ENCODE peak calls at places on chromosomes 16 and 17, in five cellular contexts. H is cardiac muscle cell, V is A549, L is fibroblast of lung, T is MM.1S. Z is an unnamed sample.

GRCh38 chr16:19138601-19139000 is 24.8 kb downstream of the ITPRIPL2 start:
- DNase-seq in V (peak; percentile 60), T (no peak), H (peak; percentile 71), L (peak; percentile 38), Z (no peak)

GRCh38 chr16:65782537-65783290 is 583.8 kb upstream of the CDH5 start:
- DNase-seq in H (peak; percentile 90), V (no peak), L (peak; percentile 95), T (no peak), Z (peak; percentile 56)

GRCh38 chr16:10754941-10755340 is 11.3 kb downstream of the NUBP1 start:
- DNase-seq in H (peak; percentile 17), T (no peak), L (peak; percentile 80), V (no peak), Z (no peak)

GRCh38 chr17:67021196-67021595 is 23.2 kb upstream of the CACNG1 start:
- DNase-seq in L (no peak), V (no peak), T (no peak), H (no peak), Z (no peak)

GRCh38 chr16:55239723-55240122 is 84.3 kb upstream of the IRX6 start:
- DNase-seq in V (no peak), T (no peak), H (no peak), L (no peak), Z (no peak)

GRCh38 chr16:2726923-2727322 is 6.9 kb upstream of the PRSS27 start:
- DNase-seq in L (no peak), T (no peak), V (no peak), H (no peak), Z (no peak)

GRCh38 chr16:55386534-55387296 is 62.7 kb downstream of the IRX6 start:
- DNase-seq in T (no peak), L (no peak), H (no peak), V (no peak), Z (no peak)

GRCh38 chr17:44794699-44795413 is 35.2 kb downstream of the GJC1 start:
- DNase-seq in H (peak; percentile 64), L (peak; percentile 96), V (peak; percentile 56), T (no peak), Z (peak; percentile 71)

GRCh38 chr17:60161598-60162330 is 12.0 kb downstream of the CA4 start:
- DNase-seq in T (no peak), L (no peak), H (no peak), V (no peak), Z (no peak)

GRCh38 chr17:80499961-80500665 is 23.7 kb upstream of the NPTX1 start:
- DNase-seq in V (no peak), L (no peak), H (no peak), T (no peak), Z (no peak)

GRCh38 chr17:7889166-7889584 is 586 bp downstream of the CHD3 start:
- DNase-seq in L (peak; percentile 83), T (no peak), V (peak; percentile 98), H (peak; percentile 97), Z (no peak)

GRCh38 chr16:7628981-7629380 is 296.3 kb downstream of the RBFOX1 start:
- DNase-seq in V (no peak), T (no peak), L (no peak), H (no peak), Z (no peak)

GRCh38 chr17:16214190-16215001 is 938 bp downstream of the NCOR1 start:
- DNase-seq in V (no peak), T (no peak), L (peak; percentile 25), H (no peak), Z (no peak)

GRCh38 chr16:3979070-3979469 is 98.6 kb upstream of the CREBBP start:
- DNase-seq in L (no peak), V (no peak), H (no peak), T (no peak), Z (no peak)

GRCh38 chr17:62045109-62045508 is 20.0 kb downstream of the MED13 start:
- DNase-seq in T (no peak), L (no peak), V (no peak), H (no peak), Z (no peak)

GRCh38 chr17:74296548-74296936 is 22.5 kb downstream of the DNAI2 start:
- DNase-seq in H (peak; percentile 85), T (peak; percentile 26), V (peak; percentile 60), L (peak; percentile 67), Z (no peak)

GRCh38 chr17:45021607-45022287 is 29.7 kb downstream of the DCAKD start:
- DNase-seq in V (peak; percentile 93), H (peak; percentile 73), T (peak; percentile 68), L (peak; percentile 53), Z (no peak)

GRCh38 chr16:68401871-68402747 is 46.2 kb downstream of the SMPD3 start:
- DNase-seq in T (no peak), V (no peak), H (peak; percentile 20), L (peak; percentile 85), Z (peak; percentile 7)

GRCh38 chr16:81585785-81586184 is 141.2 kb downstream of the CMIP start:
- DNase-seq in V (no peak), T (no peak), H (no peak), L (no peak), Z (no peak)

GRCh38 chr17:51287412-51287811 is 27.1 kb downstream of the UTP18 start:
- DNase-seq in H (no peak), T (no peak), V (no peak), L (no peak), Z (no peak)

GRCh38 chr16:84485255-84486010 is 19.0 kb downstream of the MEAK7 start:
- DNase-seq in V (no peak), L (no peak), H (no peak), T (no peak), Z (no peak)

GRCh38 chr16:84482951-84483881 is 21.2 kb downstream of the MEAK7 start:
- DNase-seq in V (no peak), H (no peak), L (no peak), T (no peak), Z (no peak)

GRCh38 chr16:84483882-84484565 is 20.4 kb downstream of the MEAK7 start:
- DNase-seq in V (no peak), L (no peak), H (no peak), T (no peak), Z (no peak)

GRCh38 chr16:84486126-84486525 is 18.3 kb downstream of the MEAK7 start:
- DNase-seq in T (no peak), L (no peak), V (no peak), H (no peak), Z (no peak)

DNA sequence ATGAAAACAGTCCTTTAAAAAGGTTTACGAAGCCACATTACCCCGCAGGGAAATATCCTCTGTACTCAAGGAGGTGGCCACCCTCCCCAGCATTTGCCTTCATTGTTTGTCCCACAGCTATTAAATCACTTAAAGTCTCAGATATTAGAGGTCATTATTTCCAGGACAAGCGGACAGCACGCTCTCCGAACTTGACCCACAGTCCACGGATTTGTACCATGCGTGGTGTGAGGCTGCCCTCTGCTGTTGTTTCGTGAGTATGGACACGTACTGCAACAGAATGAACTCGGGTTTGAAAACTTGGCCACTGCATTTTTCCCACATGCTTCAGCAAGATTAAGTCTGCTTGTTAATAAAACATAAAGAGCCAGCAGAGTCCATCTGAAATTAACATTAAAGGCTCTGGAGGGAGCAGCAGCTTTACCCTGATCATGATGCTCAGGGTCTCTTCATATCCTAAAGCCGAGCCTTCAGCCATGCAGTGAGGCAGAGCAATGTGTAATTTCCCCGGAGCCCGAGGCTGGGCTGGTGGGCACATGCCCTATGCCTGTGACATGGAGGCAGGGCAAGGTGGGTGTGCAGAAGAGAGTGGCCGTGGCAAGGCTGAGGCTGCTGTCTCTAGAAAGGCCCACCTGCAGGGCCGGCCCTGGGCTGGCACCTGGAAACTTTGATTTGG is 19.7 kb downstream of the MEAK7 start:
- DNase-seq in H (peak; percentile 78), V (peak; percentile 47), L (peak; percentile 41), T (peak; percentile 8), Z (no peak)
- TF ChIP-seq CTCF in H (peak; percentile 83), V (peak; percentile 85), L (peak; percentile 84), T (peak; percentile 45), Z (peak; percentile 67)

GRCh38 chr17:600576-601301 is 113.9 kb downstream of the VPS53 start:
- DNase-seq in H (peak; percentile 59), L (peak; percentile 68), T (no peak), V (no peak), Z (no peak)
- H3K4me3 ChIP-seq in H (no peak overlapping the region), L (no peak overlapping the region), T (no peak overlapping the region), V (no peak overlapping the region), Z (no peak overlapping the region)

GRCh38 chr17:57735707-57736106 is 9.4 kb downstream of the CCDC182 start:
- DNase-seq in L (no peak), T (peak; percentile 25), V (peak; percentile 70), H (no peak), Z (no peak)
- TF ChIP-seq CTCF in L (no peak), T (peak; percentile 57), V (peak; percentile 42), H (no peak), Z (peak; percentile 31)

GRCh38 chr16:12203780-12204351 is 227.3 kb downstream of the SNX29 start:
- DNase-seq in L (no peak), T (no peak), V (no peak), H (no peak), Z (no peak)

GRCh38 chr16:12206031-12206748 is 229.7 kb downstream of the SNX29 start:
- DNase-seq in L (no peak), T (no peak), V (no peak), H (no peak), Z (no peak)

GRCh38 chr16:12206749-12207142 is 230.2 kb downstream of the SNX29 start:
- DNase-seq in H (no peak), L (no peak), T (no peak), V (no peak), Z (no peak)

GRCh38 chr16:12204601-12205000 is 228.1 kb downstream of the SNX29 start:
- DNase-seq in H (no peak), V (no peak), T (no peak), L (no peak), Z (no peak)

GRCh38 chr16:12205378-12205777 is 228.8 kb downstream of the SNX29 start:
- DNase-seq in V (no peak), L (no peak), T (no peak), H (no peak), Z (no peak)
- H3K4me3 ChIP-seq in V (no peak overlapping the region), L (no peak overlapping the region), T (no peak overlapping the region), H (no peak overlapping the region), Z (no peak overlapping the region)

DNA sequence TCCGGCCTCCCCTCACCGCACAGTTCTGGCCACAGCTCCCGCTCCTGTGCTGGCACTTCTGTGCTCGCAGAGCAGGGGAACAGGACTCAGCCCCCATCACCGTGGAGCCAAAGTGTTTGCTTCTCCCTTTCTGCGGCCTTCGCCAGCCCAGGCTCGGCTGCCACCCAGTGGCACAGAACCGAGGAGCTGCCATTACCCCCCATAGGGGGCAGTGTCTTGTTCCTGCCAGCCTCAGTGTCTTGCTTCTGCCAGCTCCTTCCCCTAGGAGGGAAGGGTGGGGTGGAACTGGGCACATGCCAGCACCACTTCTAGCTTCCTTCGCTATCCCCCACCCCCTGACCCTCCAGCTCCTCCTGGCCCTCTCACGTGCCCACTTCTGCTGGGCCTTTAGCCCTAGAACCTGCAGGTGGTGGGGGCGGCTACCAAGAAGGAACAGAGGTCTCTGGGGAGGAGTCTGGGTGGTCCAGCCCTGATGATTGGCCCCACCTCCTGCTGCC is 645 bp upstream of the ELMO3 start:
- DNase-seq in V (peak; percentile 93), L (peak; percentile 24), H (peak; percentile 37), T (no peak), Z (no peak)
- TF ChIP-seq CTCF in V (peak; percentile 76), L (peak; percentile 71), H (peak; percentile 57), T (peak; percentile 37), Z (peak; percentile 77)

DNA sequence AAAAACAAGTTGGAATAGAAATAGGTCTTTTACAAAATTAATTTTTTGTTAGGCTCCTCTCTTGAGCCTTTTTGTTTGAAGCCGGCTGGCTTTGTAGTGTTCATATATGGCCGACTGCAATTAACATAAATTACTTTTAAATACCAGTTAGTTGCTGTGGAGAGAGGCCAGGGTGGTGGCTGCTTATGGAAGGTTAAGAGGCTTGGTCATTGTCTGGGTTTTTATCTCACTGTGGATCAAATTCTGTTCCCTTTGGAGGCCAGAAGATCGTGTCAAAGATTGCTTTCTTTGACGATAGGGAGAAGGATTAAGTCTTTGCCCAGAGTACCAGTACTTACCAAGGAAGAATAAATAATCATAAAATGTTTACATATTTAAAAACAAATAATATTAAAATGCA is 39.9 kb downstream of the MSI2 start:
- DNase-seq in T (no peak), H (no peak), L (peak; percentile 40), V (no peak), Z (no peak)
- H3K4me3 ChIP-seq in T (no peak overlapping the region), H (no peak overlapping the region), L (no peak overlapping the region), V (no peak overlapping the region), Z (no peak overlapping the region)

Z was measured in AG04449.